ENCODE peak calls at places on chromosomes 1 and 21, in ten cellular contexts. Z is heart right ventricle, K is right cardiac atrium, F is uterus, V is mesendoderm, G is GM23338, C is esophagus squamous epithelium, D is PC-3, Y is Peyer's patch, W is adrenal gland. L is an unnamed sample.

GRCh38 chr1:119467219-119467618 is 39.8 kb upstream of the HSD3B1 start:
- DNase-seq in Y (no peak), K (no peak), V (no peak), D (no peak), F (no peak), W (no peak), C (no peak), G (no peak), Z (no peak), L (no peak)

GRCh38 chr1:8096105-8097011 is 70.2 kb upstream of the ERRFI1 start:
- DNase-seq in W (no peak), V (no peak), Y (no peak), D (peak; percentile 97), G (no peak), Z (no peak), K (no peak), F (no peak), C (no peak), L (no peak)

GRCh38 chr1:102185260-102185659 is 188.5 kb upstream of the OLFM3 start:
- DNase-seq in K (no peak), F (no peak), D (no peak), Z (no peak), G (no peak), Y (no peak), V (no peak), W (no peak), C (no peak), L (no peak)

GRCh38 chr21:44854664-44855446 is 18.6 kb downstream of the PTTG1IP start:
- DNase-seq in Z (no peak), V (no peak), W (no peak), C (no peak), K (no peak), F (no peak), Y (no peak), G (no peak), D (no peak), L (no peak)

GRCh38 chr1:26012862-26013261 is 8.7 kb upstream of the EXTL1 start:
- DNase-seq in Y (no peak), K (no peak), F (no peak), C (no peak), V (no peak), Z (no peak), D (no peak), G (no peak), W (no peak), L (no peak)

GRCh38 chr1:60886793-60887331 is 195.5 kb upstream of the NFIA start:
- DNase-seq in C (no peak), F (no peak), W (no peak), Y (no peak), G (peak; percentile 76), K (no peak), Z (no peak), D (no peak), V (peak; percentile 98), L (no peak)

GRCh38 chr1:60051191-60051590 is 22.4 kb downstream of the C1orf87 start:
- DNase-seq in Z (no peak), F (no peak), D (no peak), V (no peak), K (no peak), Y (no peak), G (no peak), W (no peak), C (no peak), L (no peak)

GRCh38 chr1:117015701-117016100 is 14.1 kb downstream of the CD101 start:
- DNase-seq in D (no peak), G (no peak), F (no peak), W (no peak), V (no peak), K (no peak), Y (no peak), C (no peak), Z (no peak), L (no peak)

GRCh38 chr21:46063227-46063626 is 34.7 kb upstream of the COL6A2 start:
- DNase-seq in F (no peak), V (no peak), W (no peak), K (no peak), Z (no peak), G (no peak), D (no peak), C (no peak), Y (no peak), L (no peak)

GRCh38 chr21:45331521-45332257 is 44.0 kb upstream of the POFUT2 start:
- DNase-seq in Z (no peak), W (no peak), D (no peak), C (no peak), K (peak; percentile 58), G (no peak), F (no peak), Y (no peak), V (no peak), L (peak; percentile 9)

GRCh38 chr1:4965346-4965726 is 310.9 kb downstream of the AJAP1 start:
- DNase-seq in W (no peak), V (no peak), K (no peak), Z (no peak), C (no peak), F (no peak), D (no peak), G (no peak), Y (no peak), L (no peak)

GRCh38 chr21:26769613-26770188 is 75.5 kb downstream of the ADAMTS1 start:
- DNase-seq in Z (peak; percentile 45), F (no peak), G (peak; percentile 64), W (no peak), D (peak; percentile 63), C (no peak), V (peak; percentile 33), K (no peak), Y (no peak), L (no peak)

GRCh38 chr1:53551428-53551995 is 92.3 kb downstream of the DMRTB1 start:
- DNase-seq in D (no peak), C (no peak), W (no peak), F (peak; percentile 12), Z (no peak), K (peak; percentile 16), Y (peak; percentile 23), V (no peak), G (no peak), L (peak; percentile 1)

GRCh38 chr21:31711745-31712144 is 20.2 kb downstream of the SCAF4 start:
- DNase-seq in V (no peak), Z (no peak), W (no peak), F (no peak), D (no peak), C (no peak), Y (no peak), K (no peak), G (no peak), L (no peak)
- H3K4me1 ChIP-seq in V (peaks cover 5% of the 10 kb centered on the region), Z (peaks cover 54% of the 10 kb centered on the region), W (peaks cover 12% of the 10 kb centered on the region), F (no peaks in the 10 kb centered on the region), D (peaks cover 23% of the 10 kb centered on the region), C (peaks cover 13% of the 10 kb centered on the region), Y (peaks cover 17% of the 10 kb centered on the region), K (no peaks in the 10 kb centered on the region), G (peaks cover 49% of the 10 kb centered on the region), L (peaks cover 80% of the 10 kb centered on the region)

GRCh38 chr1:24639881-24640280 is 3.2 kb upstream of the SRRM1 start:
- DNase-seq in G (no peak), K (no peak), D (peak; percentile 83), Z (no peak), Y (no peak), W (no peak), C (no peak), F (no peak), V (no peak), L (no peak)

GRCh38 chr1:24641646-24642151 is 1.4 kb upstream of the SRRM1 start:
- DNase-seq in Z (peak; percentile 18), Y (peak; percentile 56), G (peak; percentile 41), F (peak; percentile 62), K (peak; percentile 81), V (peak; percentile 37), D (no peak), W (peak; percentile 60), C (no peak), L (peak; percentile 35)

GRCh38 chr1:24642481-24643361 is at the start of gene SRRM1:
- DNase-seq in V (peak; percentile 100), Y (peak; percentile 100), Z (peak; percentile 100), G (peak; percentile 99), D (peak; percentile 99), W (peak; percentile 100), F (peak; percentile 99), C (peak; percentile 97), K (peak; percentile 99), L (peak; percentile 99)

GRCh38 chr1:24640288-24640687 is 2.8 kb upstream of the SRRM1 start:
- DNase-seq in V (peak; percentile 14), D (no peak), Z (no peak), W (peak; percentile 52), F (peak; percentile 62), G (no peak), C (no peak), Y (no peak), K (peak; percentile 62), L (peak; percentile 24)

GRCh38 chr1:24643362-24644346 is 552 bp downstream of the SRRM1 start:
- DNase-seq in D (peak; percentile 5), Y (no peak), W (peak; percentile 39), F (no peak), Z (peak; percentile 35), C (no peak), G (peak; percentile 56), K (no peak), V (peak; percentile 60), L (no peak)
- H3K4me3 ChIP-seq in D (peak overlapping the region; percentile 98), Y (peak overlapping the region; percentile 90), W (peak overlapping the region; percentile 98), F (peak overlapping the region; percentile 85), Z (peak overlapping the region; percentile 90), C (peak overlapping the region; percentile 79), G (peak overlapping the region; percentile 76), K (peak overlapping the region; percentile 92), V (peak overlapping the region; percentile 92), L (peak overlapping the region; percentile 96)

GRCh38 chr1:165644064-165644735 is 13.2 kb downstream of the MGST3 start:
- DNase-seq in D (peak; percentile 81), K (no peak), G (no peak), W (no peak), Y (peak; percentile 59), F (no peak), Z (no peak), V (no peak), C (no peak), L (no peak)
- H3K4me1 ChIP-seq in D (peaks cover 23% of the 10 kb centered on the region), K (peaks cover 8% of the 10 kb centered on the region), G (peaks cover 8% of the 10 kb centered on the region), W (peaks cover 25% of the 10 kb centered on the region), Y (peaks cover 30% of the 10 kb centered on the region), F (no peaks in the 10 kb centered on the region), Z (peaks cover 84% of the 10 kb centered on the region), V (no peaks in the 10 kb centered on the region), C (peaks cover 13% of the 10 kb centered on the region), L (peaks cover 97% of the 10 kb centered on the region)

GRCh38 chr1:153610334-153611023 is 2.5 kb downstream of the S100A16 start:
- DNase-seq in G (no peak), W (no peak), D (peak; percentile 95), F (no peak), V (no peak), K (no peak), Y (no peak), Z (no peak), C (no peak), L (no peak)

GRCh38 chr1:153612755-153613331 is at the start of gene S100A16:
- DNase-seq in Z (peak; percentile 74), D (peak; percentile 95), K (peak; percentile 92), V (peak; percentile 86), W (peak; percentile 63), C (no peak), G (peak; percentile 68), F (peak; percentile 81), Y (peak; percentile 90), L (peak; percentile 78)

GRCh38 chr1:153612111-153612754 is 704 bp downstream of the S100A16 start:
- DNase-seq in V (no peak), D (no peak), Y (no peak), F (peak; percentile 36), Z (no peak), W (no peak), C (no peak), G (no peak), K (no peak), L (no peak)

GRCh38 chr1:153611024-153611352 is 1.9 kb downstream of the S100A16 start:
- DNase-seq in K (no peak), V (no peak), W (no peak), D (peak; percentile 94), Y (no peak), Z (no peak), C (no peak), G (no peak), F (no peak), L (no peak)

GRCh38 chr1:153611356-153611755 is 1.6 kb downstream of the S100A16 start:
- DNase-seq in W (no peak), K (no peak), G (no peak), V (no peak), Z (no peak), D (no peak), C (no peak), F (no peak), Y (no peak), L (no peak)
- H3K4me3 ChIP-seq in W (no peak overlapping the region), K (peak overlapping the region; percentile 70), G (no peak overlapping the region), V (no peak overlapping the region), Z (no peak overlapping the region), D (peak overlapping the region; percentile 93), C (peak overlapping the region; percentile 54), F (peak overlapping the region; percentile 59), Y (no peak overlapping the region), L (peak overlapping the region; percentile 74)

L was measured in left ventricle myocardium inferior.